ENCODE peak calls at places on chromosomes 3 and 15, in eight cellular contexts. H is GM12878, L is K562, P is A549, K is adrenal gland, A is breast epithelium, F is upper lobe of left lung, R is heart left ventricle. Z is an unnamed sample.

GRCh38 chr15:60511351-60512157 is 32.6 kb upstream of the ICE2 start:
- DNase-seq in H (no peak), L (no peak), P (no peak), K (no peak), A (no peak), F (peak), R (no peak), Z (no peak)

GRCh38 chr3:71010731-71011455 is 572.6 kb downstream of the FOXP1 start:
- DNase-seq in H (peak), L (no peak), P (no peak), K (no peak), A (no peak), F (no peak), R (no peak), Z (no peak)

GRCh38 chr15:45634442-45635190 is at the start of gene SQOR:
- DNase-seq in H (peak), L (no peak), P (peak), K (peak), A (peak), F (peak), R (peak), Z (peak)

GRCh38 chr3:193030276-193030675 is 112.6 kb upstream of the MB21D2 start:
- DNase-seq in H (no peak), L (no peak), P (no peak), K (no peak), A (no peak), F (no peak), R (no peak), Z (no peak)

GRCh38 chr15:92244703-92245102 is 149.0 kb upstream of the ST8SIA2 start:
- DNase-seq in H (no peak), L (no peak), P (no peak), K (no peak), A (no peak), F (no peak), R (no peak), Z (no peak)

GRCh38 chr15:70474682-70475438 is 288.5 kb downstream of the UACA start:
- DNase-seq in H (no peak), L (no peak), P (peak), K (no peak), A (peak), F (peak), R (peak), Z (no peak)

GRCh38 chr3:116263842-116264545 is 181.3 kb downstream of the LSAMP start:
- DNase-seq in H (no peak), L (no peak), P (no peak), K (no peak), A (no peak), F (no peak), R (no peak), Z (no peak)

GRCh38 chr15:30923429-30923828 is 19.7 kb downstream of the FAN1 start:
- DNase-seq in H (no peak), L (no peak), P (no peak), K (no peak), A (no peak), F (peak), R (no peak), Z (no peak)

GRCh38 chr15:71443538-71443937 is 328.3 kb downstream of the THSD4 start:
- DNase-seq in H (no peak), L (peak), P (peak), K (peak), A (peak), F (no peak), R (no peak), Z (peak)

GRCh38 chr3:143294183-143294582 is 174.6 kb downstream of the CHST2 start:
- DNase-seq in H (no peak), L (no peak), P (no peak), K (no peak), A (no peak), F (no peak), R (no peak), Z (no peak)

GRCh38 chr3:180329847-180330246 is 272.1 kb upstream of the TTC14 start:
- DNase-seq in H (no peak), L (no peak), P (no peak), K (no peak), A (no peak), F (no peak), R (no peak), Z (no peak)

GRCh38 chr15:91521996-91522395 is 331.5 kb upstream of the SLCO3A1 start:
- DNase-seq in H (no peak), L (no peak), P (no peak), K (no peak), A (no peak), F (no peak), R (no peak), Z (no peak)

GRCh38 chr15:48939686-48940085 is 24.0 kb downstream of the SHC4 start:
- DNase-seq in H (no peak), L (no peak), P (peak), K (peak), A (no peak), F (no peak), R (no peak), Z (no peak)

GRCh38 chr3:46944191-46944590 is 32.4 kb downstream of the CCDC12 start:
- DNase-seq in H (no peak), L (no peak), P (peak), K (no peak), A (no peak), F (no peak), R (no peak), Z (no peak)

GRCh38 chr3:46942481-46943236 is 33.9 kb downstream of the CCDC12 start:
- DNase-seq in H (no peak), L (no peak), P (no peak), K (no peak), A (no peak), F (no peak), R (no peak), Z (no peak)

GRCh38 chr3:46946416-46946815 is 30.1 kb downstream of the CCDC12 start:
- DNase-seq in H (no peak), L (no peak), P (no peak), K (no peak), A (no peak), F (no peak), R (peak), Z (peak)

GRCh38 chr3:46942079-46942478 is 34.5 kb downstream of the CCDC12 start:
- DNase-seq in H (no peak), L (no peak), P (no peak), K (no peak), A (no peak), F (no peak), R (no peak), Z (peak)

DNA sequence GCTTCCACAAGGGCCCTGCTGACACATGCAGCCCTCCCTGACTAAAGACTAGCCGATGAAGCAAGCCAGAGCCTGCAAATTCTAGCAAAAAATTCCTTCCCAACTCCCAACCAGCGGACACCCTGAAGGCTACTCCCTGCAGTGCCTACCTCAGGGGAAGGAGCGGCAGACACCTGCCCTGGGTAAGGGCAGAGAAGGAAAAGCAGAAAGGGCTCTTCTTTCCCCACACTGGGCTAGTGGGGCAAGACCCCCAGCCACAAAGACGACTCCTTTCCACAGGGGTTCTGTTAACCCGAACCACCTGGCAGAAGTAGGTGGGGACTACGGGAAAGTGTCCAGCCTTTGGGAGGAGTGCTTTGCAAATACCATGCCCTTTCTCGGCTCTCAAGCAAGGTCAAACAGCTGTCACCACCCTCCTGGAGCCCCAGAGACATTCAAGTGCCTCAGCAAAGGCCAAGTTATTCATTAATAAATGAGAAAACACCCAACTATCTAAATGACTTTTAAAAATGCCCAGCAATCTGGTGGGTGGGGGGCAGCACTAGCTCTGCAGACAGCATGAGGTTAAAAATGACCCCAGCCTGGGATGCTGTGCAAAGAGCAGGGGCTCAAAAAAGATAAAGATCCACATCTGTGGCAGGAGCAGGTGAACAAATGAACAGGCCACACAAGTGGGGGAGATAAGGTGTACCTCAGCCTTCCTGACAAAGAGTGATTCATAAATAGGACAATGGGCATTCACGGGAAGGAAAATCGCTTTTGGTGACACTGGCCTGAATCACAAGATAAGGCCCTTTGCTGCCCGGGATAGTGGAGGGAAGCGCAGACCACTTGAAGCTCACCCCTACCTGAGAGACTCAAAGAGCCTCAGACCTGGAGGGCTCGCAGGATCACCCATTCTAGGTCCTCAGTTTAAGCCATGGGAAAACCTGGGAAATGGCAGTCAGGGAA is 33.0 kb downstream of the CCDC12 start:
- DNase-seq in H (no peak), L (no peak), P (peak), K (no peak), A (no peak), F (no peak), R (peak), Z (peak)
- TF ChIP-seq POLR2A in H (no peak), L (no peak), P (no peak), K (no peak), A (no peak), F (no peak), R (no peak), Z (peak)

DNA sequence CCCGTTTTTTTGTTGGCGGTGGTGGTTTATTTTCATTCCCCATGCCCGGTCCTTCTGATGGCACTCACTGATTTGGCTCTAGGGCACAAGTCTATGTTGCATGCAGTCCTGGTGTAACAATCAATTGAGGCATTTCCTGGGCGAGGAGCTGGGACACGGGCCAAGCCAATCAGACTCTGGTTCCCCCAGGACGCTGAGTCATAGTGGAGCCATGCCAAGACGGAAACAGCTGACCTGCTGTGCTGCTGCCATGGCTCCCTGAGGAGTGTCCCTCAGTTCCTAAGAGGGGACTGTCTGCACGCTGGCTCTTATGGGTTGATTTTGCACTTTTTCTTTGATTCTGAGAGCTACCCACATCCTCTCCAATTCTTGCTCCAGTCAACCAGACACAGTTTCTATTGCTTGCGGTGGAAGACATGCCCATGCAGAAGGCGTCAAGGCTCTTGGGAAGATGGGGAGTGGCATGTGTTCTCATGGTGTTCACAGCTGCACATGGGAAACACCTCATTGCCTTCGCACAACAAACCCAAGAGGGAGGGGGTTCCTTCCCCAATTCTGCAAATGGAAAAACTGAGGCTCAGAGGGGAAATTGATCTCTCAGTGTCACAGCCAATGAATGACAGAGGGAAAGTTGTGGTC is 28.4 kb upstream of the ALDH1L1 start:
- DNase-seq in H (no peak), L (peak), P (peak), K (peak), A (peak), F (no peak), R (peak), Z (no peak)
- TF ChIP-seq POLR2A in H (no peak), L (no peak), P (no peak), K (no peak), A (no peak), F (no peak), R (no peak), Z (no peak)

GRCh38 chr3:111859061-111859973 is at the start of gene PHLDB2:
- DNase-seq in H (no peak), L (no peak), P (peak), K (peak), A (peak), F (peak), R (peak), Z (peak)
- TF ChIP-seq POLR2A in H (no peak), L (no peak), P (peak), K (no peak), A (peak), F (no peak), R (no peak), Z (no peak)

DNA sequence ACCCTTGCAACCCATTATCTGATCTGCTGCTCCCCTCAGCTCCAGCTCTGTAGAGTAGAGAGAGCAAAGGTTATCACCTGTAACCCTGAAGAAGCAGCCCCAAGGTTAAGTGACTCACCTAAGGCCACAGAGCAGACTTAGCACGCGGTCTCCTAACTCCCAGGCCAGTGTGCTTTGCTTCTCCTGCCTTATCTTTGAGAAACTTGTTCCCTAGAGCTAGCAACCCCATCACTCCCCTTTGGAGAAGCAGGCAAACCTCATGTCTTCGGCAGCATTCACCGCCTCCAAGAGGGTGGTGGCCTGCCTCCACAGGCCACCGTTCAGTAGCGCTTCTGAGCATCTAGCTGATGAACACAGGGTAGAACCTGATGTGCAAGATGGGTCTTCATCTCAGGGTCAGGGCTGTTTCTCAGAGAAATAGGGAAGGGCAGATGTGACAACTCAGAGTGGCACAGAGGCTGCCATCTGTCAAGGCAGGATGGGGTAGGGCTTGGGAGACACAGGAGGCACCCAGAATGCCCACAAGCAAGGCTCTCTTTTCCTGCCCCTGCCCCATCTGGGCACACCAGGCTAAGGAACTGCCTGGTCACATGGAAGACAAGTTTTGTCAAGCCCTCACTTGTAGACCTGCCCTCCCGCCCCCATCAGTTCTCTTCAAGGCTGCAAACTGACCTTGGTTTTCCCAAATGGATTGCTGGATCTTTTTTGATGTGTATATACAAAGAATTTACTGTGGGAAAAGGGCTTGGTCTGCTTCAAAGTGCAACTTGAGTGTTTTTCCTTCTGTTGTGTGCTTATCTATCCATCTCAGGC is 34.9 kb upstream of the CLK3 start:
- DNase-seq in H (no peak), L (peak), P (no peak), K (no peak), A (no peak), F (no peak), R (no peak), Z (no peak)
- TF ChIP-seq POLR2A in H (peak), L (no peak), P (no peak), K (no peak), A (no peak), F (no peak), R (no peak), Z (no peak)

DNA sequence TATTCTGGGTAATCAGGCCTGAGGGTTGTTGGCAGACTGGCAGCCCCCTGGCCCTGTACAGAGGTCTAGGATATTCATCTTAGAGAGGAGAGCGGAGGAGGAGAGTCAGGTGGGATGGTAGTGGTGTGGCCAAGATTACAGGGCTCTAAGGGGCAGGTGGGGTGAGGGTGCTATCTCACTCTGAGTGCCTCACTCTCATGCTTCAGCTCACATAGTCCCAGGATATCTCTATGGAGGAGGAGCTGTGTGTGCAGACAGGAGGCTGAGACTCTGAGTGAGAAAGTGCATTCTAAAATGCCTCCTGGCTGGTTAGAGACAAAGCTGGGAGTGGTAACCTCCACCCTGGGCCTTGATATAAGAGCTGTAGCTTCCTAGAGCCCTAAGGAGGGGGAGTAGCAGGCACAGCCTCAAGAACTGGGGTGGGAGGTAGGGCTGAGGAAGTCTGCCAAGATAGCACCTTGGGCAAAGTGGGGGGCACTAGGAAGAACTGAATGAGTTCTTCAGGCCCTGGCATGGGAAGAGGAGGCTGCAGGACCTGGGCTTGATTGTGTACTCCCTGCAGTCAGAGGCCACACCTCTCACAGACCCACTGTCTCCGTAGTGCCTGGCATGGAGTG is 39.9 kb downstream of the CLSTN2 start:
- DNase-seq in H (no peak), L (no peak), P (no peak), K (no peak), A (no peak), F (no peak), R (no peak), Z (no peak)
- TF ChIP-seq POLR2A in H (no peak), L (no peak), P (no peak), K (no peak), A (no peak), F (no peak), R (no peak), Z (no peak)

DNA sequence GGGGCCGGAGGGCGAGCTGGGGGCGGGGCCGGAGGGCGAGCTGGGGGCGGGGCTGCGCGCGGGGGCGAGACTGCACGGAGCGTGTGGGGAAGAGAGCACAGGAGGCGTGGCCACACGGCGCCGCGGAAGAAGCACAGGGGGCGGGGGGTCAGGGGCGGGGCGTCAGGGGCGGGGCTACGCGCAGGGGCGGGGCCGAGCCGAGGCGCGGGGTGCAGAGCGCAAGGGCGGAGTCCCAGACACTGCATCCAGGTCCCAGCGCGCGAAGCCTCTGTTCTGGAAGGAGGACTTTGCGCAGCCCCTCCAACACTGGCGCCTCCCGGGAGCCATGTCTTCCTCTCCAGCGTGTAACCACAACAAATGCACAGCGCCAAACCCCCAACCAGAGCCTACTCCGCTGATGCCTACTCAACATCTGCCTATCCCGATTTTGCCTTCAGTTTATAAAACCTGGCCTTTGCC is 105.4 kb downstream of the IQSEC1 start:
- DNase-seq in H (no peak), L (peak), P (peak), K (peak), A (peak), F (peak), R (peak), Z (peak)
- TF ChIP-seq POLR2A in H (no peak), L (peak), P (peak), K (no peak), A (no peak), F (no peak), R (peak), Z (no peak)

GRCh38 chr3:126287536-126288181 is 69.5 kb downstream of the KLF15 start:
- DNase-seq in H (no peak), L (no peak), P (no peak), K (peak), A (no peak), F (peak), R (peak), Z (peak)
- TF ChIP-seq POLR2A in H (no peak), L (no peak), P (no peak), K (no peak), A (no peak), F (no peak), R (no peak), Z (no peak)

GRCh38 chr15:35306361-35306981 is 221.4 kb upstream of the NANOGP8 start:
- DNase-seq in H (no peak), L (peak), P (peak), K (no peak), A (no peak), F (no peak), R (no peak), Z (peak)
- TF ChIP-seq POLR2A in H (no peak), L (no peak), P (no peak), K (no peak), A (no peak), F (no peak), R (no peak), Z (no peak)